ENCODE peak calls at places on chromosomes 13 and 19, in six cellular contexts. One of them, this sample, is unnamed.

GRCh38 chr13:37984357-37984756 is 114.8 kb upstream of the TRPC4 start:
- DNase-seq in DMS153: no peak
- DNase-seq in CD8-positive, alpha-beta memory T cell: no peak
- DNase-seq in aorta: no peak
- DNase-seq in activated naive CD4-positive, alpha-beta T cell: no peak
- DNase-seq in neuronal stem cell: no peak
- DNase-seq in this sample: no peak

GRCh38 chr19:4980087-4980486 is 11.2 kb downstream of the KDM4B start:
- DNase-seq in DMS153: no peak
- DNase-seq in CD8-positive, alpha-beta memory T cell: no peak
- DNase-seq in aorta: no peak
- DNase-seq in activated naive CD4-positive, alpha-beta T cell: no peak
- DNase-seq in neuronal stem cell: no peak
- DNase-seq in this sample: no peak

GRCh38 chr19:3409346-3410064 is 43.1 kb downstream of the NFIC start:
- DNase-seq in DMS153: peak; percentile 8
- DNase-seq in CD8-positive, alpha-beta memory T cell: no peak
- DNase-seq in aorta: peak; percentile 79
- DNase-seq in activated naive CD4-positive, alpha-beta T cell: no peak
- DNase-seq in neuronal stem cell: no peak
- DNase-seq in this sample: no peak

GRCh38 chr13:75621147-75621546 is 15.0 kb upstream of the LMO7 start:
- DNase-seq in DMS153: no peak
- DNase-seq in CD8-positive, alpha-beta memory T cell: no peak
- DNase-seq in aorta: no peak
- DNase-seq in activated naive CD4-positive, alpha-beta T cell: no peak
- DNase-seq in neuronal stem cell: no peak
- DNase-seq in this sample: no peak

GRCh38 chr19:19636573-19636972 is 6.9 kb downstream of the GMIP start:
- DNase-seq in DMS153: no peak
- DNase-seq in CD8-positive, alpha-beta memory T cell: no peak
- DNase-seq in aorta: no peak
- DNase-seq in activated naive CD4-positive, alpha-beta T cell: no peak
- DNase-seq in neuronal stem cell: no peak
- DNase-seq in this sample: no peak

GRCh38 chr19:17451820-17452219 is 3.4 kb upstream of the TMEM221 start:
- DNase-seq in DMS153: no peak
- DNase-seq in CD8-positive, alpha-beta memory T cell: no peak
- DNase-seq in aorta: no peak
- DNase-seq in activated naive CD4-positive, alpha-beta T cell: no peak
- DNase-seq in neuronal stem cell: no peak
- DNase-seq in this sample: no peak

GRCh38 chr19:3565177-3565576 is 7.6 kb upstream of the HMG20B start:
- DNase-seq in DMS153: no peak
- DNase-seq in CD8-positive, alpha-beta memory T cell: no peak
- DNase-seq in aorta: no peak
- DNase-seq in activated naive CD4-positive, alpha-beta T cell: no peak
- DNase-seq in neuronal stem cell: no peak
- DNase-seq in this sample: no peak

GRCh38 chr13:46687810-46688209 is 109.2 kb downstream of the ESD start:
- DNase-seq in DMS153: peak; percentile 56
- DNase-seq in CD8-positive, alpha-beta memory T cell: no peak
- DNase-seq in aorta: no peak
- DNase-seq in activated naive CD4-positive, alpha-beta T cell: no peak
- DNase-seq in neuronal stem cell: no peak
- DNase-seq in this sample: no peak

GRCh38 chr19:41616785-41617621 is 9.9 kb downstream of the CEACAM4 start:
- DNase-seq in DMS153: no peak
- DNase-seq in CD8-positive, alpha-beta memory T cell: no peak
- DNase-seq in aorta: no peak
- DNase-seq in activated naive CD4-positive, alpha-beta T cell: no peak
- DNase-seq in neuronal stem cell: no peak
- DNase-seq in this sample: no peak

GRCh38 chr13:36531746-36532486 is 99.6 kb downstream of the CCNA1 start:
- DNase-seq in DMS153: no peak
- DNase-seq in CD8-positive, alpha-beta memory T cell: no peak
- DNase-seq in aorta: no peak
- DNase-seq in activated naive CD4-positive, alpha-beta T cell: no peak
- DNase-seq in neuronal stem cell: no peak
- DNase-seq in this sample: no peak

GRCh38 chr13:106383791-106384190 is 151.7 kb downstream of the EFNB2 start:
- DNase-seq in DMS153: no peak
- DNase-seq in CD8-positive, alpha-beta memory T cell: no peak
- DNase-seq in aorta: no peak
- DNase-seq in activated naive CD4-positive, alpha-beta T cell: no peak
- DNase-seq in neuronal stem cell: no peak
- DNase-seq in this sample: no peak

GRCh38 chr19:52923782-52924593 is 760 bp upstream of the ZNF888 start:
- DNase-seq in DMS153: peak; percentile 43
- DNase-seq in CD8-positive, alpha-beta memory T cell: no peak
- DNase-seq in aorta: peak; percentile 84
- DNase-seq in activated naive CD4-positive, alpha-beta T cell: no peak
- DNase-seq in neuronal stem cell: no peak
- DNase-seq in this sample: no peak

GRCh38 chr19:33686246-33686645 is 64.5 kb downstream of the CHST8 start:
- DNase-seq in DMS153: no peak
- DNase-seq in CD8-positive, alpha-beta memory T cell: no peak
- DNase-seq in aorta: no peak
- DNase-seq in activated naive CD4-positive, alpha-beta T cell: no peak
- DNase-seq in neuronal stem cell: no peak
- DNase-seq in this sample: no peak